ENCODE peak calls at places on chromosomes 2 and 18, in five cellular contexts. T, L, S, A and D are unnamed samples.

GRCh38 chr2:106065268-106065982 is 128.7 kb downstream of the UXS1 start:
- DNase-seq in T (no peak), L (no peak), S (no peak), A (no peak), D (no peak)

GRCh38 chr2:33791625-33792024 is 192.5 kb upstream of the FAM98A start:
- DNase-seq in T (no peak), L (no peak), S (no peak), A (peak), D (no peak)

GRCh38 chr2:209636066-209636465 is 135.6 kb upstream of the UNC80 start:
- DNase-seq in T (no peak), L (no peak), S (no peak), A (no peak), D (no peak)

GRCh38 chr2:105769504-105769903 is 24.8 kb downstream of the NCK2 start:
- DNase-seq in T (no peak), L (no peak), S (no peak), A (no peak), D (no peak)

GRCh38 chr2:159118115-159118858 is 149.8 kb downstream of the TANC1 start:
- DNase-seq in T (peak), L (peak), S (peak), A (peak), D (peak)

GRCh38 chr2:173264152-173264551 is 90.5 kb upstream of the CDCA7 start:
- DNase-seq in T (no peak), L (no peak), S (no peak), A (no peak), D (no peak)

GRCh38 chr2:144201868-144202468 is 318.0 kb downstream of the ZEB2 start:
- DNase-seq in T (no peak), L (no peak), S (no peak), A (no peak), D (no peak)

GRCh38 chr2:183070942-183071844 is 7.4 kb upstream of the DUSP19 start:
- DNase-seq in T (peak), L (no peak), S (no peak), A (peak), D (peak)

GRCh38 chr2:98800330-98801064 is 69.6 kb upstream of the MGAT4A start:
- DNase-seq in T (no peak), L (no peak), S (no peak), A (no peak), D (no peak)

GRCh38 chr2:137929504-137929886 is 34.8 kb upstream of the HNMT start:
- DNase-seq in T (no peak), L (no peak), S (no peak), A (no peak), D (no peak)

GRCh38 chr2:219109468-219109867 is 48.7 kb upstream of the IHH start:
- DNase-seq in T (peak), L (no peak), S (peak), A (no peak), D (no peak)

GRCh38 chr18:36217348-36217747 is 30.1 kb downstream of the MOCOS start:
- DNase-seq in T (no peak), L (no peak), S (no peak), A (no peak), D (peak)

GRCh38 chr18:77482190-77482928 is 232.7 kb downstream of the GALR1 start:
- DNase-seq in T (no peak), L (no peak), S (no peak), A (no peak), D (no peak)

GRCh38 chr18:7598167-7599062 is 31.3 kb downstream of the PTPRM start:
- DNase-seq in T (no peak), L (no peak), S (no peak), A (no peak), D (no peak)

GRCh38 chr18:53458944-53459580 is 765.4 kb downstream of the MBD2 start:
- DNase-seq in T (peak), L (no peak), S (no peak), A (no peak), D (no peak)

GRCh38 chr18:56256659-56257058 is 381.7 kb downstream of the TXNL1 start:
- DNase-seq in T (no peak), L (no peak), S (no peak), A (no peak), D (no peak)

GRCh38 chr18:37487400-37487831 is 78.2 kb downstream of the CELF4 start:
- DNase-seq in T (no peak), L (no peak), S (no peak), A (no peak), D (no peak)

GRCh38 chr2:134976074-134976702 is 57.6 kb downstream of the CCNT2 start:
- DNase-seq in T (no peak), L (no peak), S (no peak), A (no peak), D (no peak)

GRCh38 chr2:201180010-201180409 is 2.9 kb upstream of the CASP10 start:
- DNase-seq in T (no peak), L (no peak), S (no peak), A (peak), D (no peak)

GRCh38 chr2:118249970-118250369 is 161.7 kb downstream of the INSIG2 start:
- DNase-seq in T (no peak), L (no peak), S (no peak), A (no peak), D (no peak)

GRCh38 chr2:40488927-40489677 is 37.2 kb upstream of the SLC8A1 start:
- DNase-seq in T (no peak), L (no peak), S (no peak), A (no peak), D (peak)

GRCh38 chr2:134466141-134466540 is 212.3 kb downstream of the MGAT5 start:
- DNase-seq in T (no peak), L (peak), S (no peak), A (peak), D (peak)